ENCODE peak calls at places on chromosomes 5 and 9, in five cellular contexts. F, U, W, S and C are unnamed samples.

GRCh38 chr9:70113403-70114022 is 69.9 kb downstream of the MAMDC2 start:
- DNase-seq in F (peak), U (peak), W (peak), S (no peak), C (peak)

GRCh38 chr5:135205616-135206349 is 171.8 kb upstream of the PITX1 start:
- DNase-seq in F (peak), U (no peak), W (no peak), S (no peak), C (peak)

GRCh38 chr9:16879416-16879815 is 8.9 kb upstream of the BNC2 start:
- DNase-seq in F (no peak), U (no peak), W (no peak), S (no peak), C (peak)

GRCh38 chr9:112858625-112859147 is 32.0 kb downstream of the SLC46A2 start:
- DNase-seq in F (peak), U (no peak), W (no peak), S (no peak), C (peak)

GRCh38 chr9:124285903-124286291 is 28.1 kb downstream of the NEK6 start:
- DNase-seq in F (peak), U (peak), W (no peak), S (no peak), C (peak)

GRCh38 chr5:134224905-134225779 is 731 bp downstream of the PPP2CA start:
- DNase-seq in F (peak), U (peak), W (peak), S (peak), C (peak)

GRCh38 chr9:93825348-93826115 is 129.6 kb downstream of the BARX1 start:
- DNase-seq in F (no peak), U (no peak), W (no peak), S (no peak), C (no peak)

GRCh38 chr5:116773926-116774325 is 199.3 kb upstream of the SEMA6A start:
- DNase-seq in F (no peak), U (no peak), W (no peak), S (no peak), C (no peak)

GRCh38 chr5:561408-561807 is 37.2 kb upstream of the SLC9A3 start:
- DNase-seq in F (no peak), U (no peak), W (no peak), S (no peak), C (no peak)

GRCh38 chr9:468766-469496 is 254.3 kb downstream of the DOCK8 start:
- DNase-seq in F (no peak), U (no peak), W (no peak), S (no peak), C (no peak)